ENCODE peak calls at places on chromosomes 4 and X, in four cellular contexts. Y, X, A and P are unnamed samples.

GRCh38 chr4:126458993-126459392 is 1144.2 kb downstream of the FAT4 start:
- DNase-seq in X (no peak), Y (no peak), A (peak), P (no peak)

GRCh38 chrX:15334561-15334960 is 762 bp downstream of the PIGA start:
- DNase-seq in A (peak), X (no peak), Y (peak), P (peak)

GRCh38 chrX:826448-826847 is 195.9 kb downstream of the SHOX start:
- DNase-seq in X (no peak), Y (peak), A (no peak), P (no peak)

GRCh38 chr4:107951551-107951950 is 20.2 kb downstream of the CYP2U1 start:
- DNase-seq in A (peak), Y (peak), X (peak), P (peak)

GRCh38 chr4:37946503-37947179 is 13.6 kb upstream of the PTTG2 start:
- DNase-seq in Y (no peak), A (no peak), X (no peak), P (no peak)

GRCh38 chr4:182688081-182688480 is 229.1 kb downstream of the DCTD start:
- DNase-seq in X (no peak), A (no peak), Y (no peak), P (no peak)

GRCh38 chrX:132271330-132271729 is 52.1 kb upstream of the RAP2C start:
- DNase-seq in X (no peak), Y (peak), A (peak), P (peak)

GRCh38 chr4:37674446-37674845 is 11.7 kb downstream of the RELL1 start:
- DNase-seq in A (peak), X (no peak), Y (no peak), P (no peak)

GRCh38 chrX:154369453-154370299 is 4.8 kb downstream of the FLNA start:
- DNase-seq in Y (peak), A (peak), X (peak), P (peak)

GRCh38 chr4:175947117-175947722 is 118.4 kb upstream of the WDR17 start:
- DNase-seq in X (peak), Y (peak), A (peak), P (peak)

GRCh38 chr4:17276821-17277220 is 235.1 kb downstream of the QDPR start:
- DNase-seq in A (peak), Y (peak), X (peak), P (peak)

GRCh38 chrX:113212052-113212451 is 371.4 kb upstream of the AMOT start:
- DNase-seq in Y (no peak), A (no peak), X (no peak), P (no peak)

GRCh38 chr4:41256131-41256739 is 493 bp upstream of the UCHL1 start:
- DNase-seq in X (no peak), Y (peak), A (peak), P (peak)

GRCh38 chr4:41257257-41257900 is 651 bp downstream of the UCHL1 start:
- DNase-seq in A (peak), Y (peak), X (no peak), P (peak)

GRCh38 chr4:41257901-41258300 is 1.2 kb downstream of the UCHL1 start:
- DNase-seq in A (no peak), X (no peak), Y (peak), P (no peak)

GRCh38 chr4:41258783-41259182 is 2.1 kb downstream of the UCHL1 start:
- DNase-seq in X (peak), Y (peak), A (peak), P (peak)

GRCh38 chr4:41256740-41257256 is at the start of gene UCHL1:
- DNase-seq in A (peak), X (peak), Y (peak), P (peak)
- H3K4me3 ChIP-seq in A (peak), X (peak), Y (peak), P (peak)

GRCh38 chr4:30714408-30715031 is 5.6 kb upstream of the PCDH7 start:
- DNase-seq in A (peak), Y (peak), X (no peak), P (peak)
- TF ChIP-seq CTCF in A (peak), Y (peak), X (peak), P (peak)

GRCh38 chr4:173522160-173522873 is 7.7 kb downstream of the HAND2 start:
- DNase-seq in A (peak), X (peak), Y (peak), P (peak)
- H3K4me3 ChIP-seq in A (peak), X (peak), Y (peak), P (peak)

GRCh38 chr4:40280586-40280985 is 54.5 kb upstream of the CHRNA9 start:
- DNase-seq in X (no peak), Y (no peak), A (no peak), P (no peak)

GRCh38 chr4:40281099-40281498 is 54.0 kb upstream of the CHRNA9 start:
- DNase-seq in A (no peak), X (no peak), Y (no peak), P (no peak)

GRCh38 chr4:40281913-40282312 is 53.2 kb upstream of the CHRNA9 start:
- DNase-seq in A (no peak), Y (no peak), X (no peak), P (no peak)

GRCh38 chr4:40283413-40283812 is 51.7 kb upstream of the CHRNA9 start:
- DNase-seq in X (no peak), Y (no peak), A (no peak), P (no peak)

DNA sequence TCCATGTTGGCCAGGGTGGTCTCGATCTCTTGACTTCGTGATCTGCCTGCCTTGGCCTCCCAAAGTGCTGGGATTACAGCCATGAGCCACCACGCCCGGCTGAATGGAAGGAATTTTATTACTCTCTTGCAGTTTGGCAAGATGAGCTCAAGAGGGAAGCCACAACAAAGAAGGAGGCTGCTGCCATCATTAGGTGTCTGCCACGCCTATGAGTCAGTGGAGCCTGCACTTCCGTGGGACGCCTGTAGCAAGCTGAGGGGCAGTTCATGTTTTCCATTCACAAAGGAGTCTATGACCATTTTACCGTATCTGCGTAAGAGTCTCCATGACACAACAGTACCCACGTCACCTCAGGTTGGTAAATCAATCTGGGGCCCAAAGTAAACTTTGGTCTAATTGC is 51.2 kb upstream of the CHRNA9 start:
- DNase-seq in A (peak), X (no peak), Y (no peak), P (no peak)
- TF ChIP-seq CTCF in A (no peak), X (no peak), Y (no peak), P (no peak)